ENCODE peak calls at places on chromosomes 1 and 21, in eight cellular contexts. N, I, M, J, O, T, Y and S are unnamed samples.
A peak's percentile ranks its signal among the peaks of the same experiment; 100 is the strongest.

GRCh38 chr1:38775175-38775845 is 84.3 kb downstream of the RRAGC start:
- DNase-seq in Y (no peak), I (no peak), M (no peak), O (no peak), N (no peak), T (no peak), J (no peak), S (no peak)

GRCh38 chr1:47664356-47664755 is 226.5 kb downstream of the FOXD2 start:
- DNase-seq in T (no peak), J (no peak), N (no peak), O (no peak), I (no peak), Y (no peak), M (peak; percentile 4), S (no peak)

GRCh38 chr1:183889095-183889494 is 84.2 kb downstream of the RGL1 start:
- DNase-seq in T (no peak), M (no peak), Y (no peak), N (no peak), O (no peak), J (no peak), I (no peak), S (no peak)

GRCh38 chr1:160826546-160826945 is 30.6 kb downstream of the LY9 start:
- DNase-seq in N (no peak), T (no peak), O (no peak), M (no peak), J (peak; percentile 89), Y (no peak), I (no peak), S (no peak)

GRCh38 chr1:58773406-58773840 is 10.4 kb downstream of the JUN start:
- DNase-seq in N (no peak), T (peak; percentile 21), Y (no peak), I (no peak), O (no peak), J (peak; percentile 50), M (no peak), S (no peak)

GRCh38 chr1:185531838-185532237 is 202.4 kb upstream of the HMCN1 start:
- DNase-seq in J (no peak), M (no peak), O (no peak), N (no peak), I (no peak), Y (no peak), T (peak; percentile 39), S (no peak)

GRCh38 chr1:162753001-162753658 is 37.4 kb upstream of the HSD17B7 start:
- DNase-seq in T (no peak), N (no peak), J (no peak), Y (no peak), O (no peak), I (no peak), M (no peak), S (no peak)

GRCh38 chr21:16837319-16837718 is 675.5 kb upstream of the CXADR start:
- DNase-seq in O (no peak), N (no peak), Y (no peak), J (no peak), I (peak; percentile 33), M (no peak), T (no peak), S (no peak)

GRCh38 chr1:72845981-72846380 is 563.6 kb upstream of the NEGR1 start:
- DNase-seq in I (no peak), T (no peak), M (no peak), J (no peak), Y (no peak), N (no peak), O (no peak), S (no peak)

GRCh38 chr1:208131631-208132286 is 112.4 kb downstream of the PLXNA2 start:
- DNase-seq in N (no peak), O (no peak), Y (no peak), M (no peak), J (no peak), T (no peak), I (peak; percentile 48), S (no peak)

GRCh38 chr1:53896673-53897229 is 2.8 kb downstream of the DIO1 start:
- DNase-seq in Y (peak; percentile 85), O (no peak), J (peak; percentile 51), M (no peak), N (no peak), I (peak; percentile 74), T (no peak), S (no peak)

GRCh38 chr1:239977414-239977813 is 114.3 kb upstream of the FMN2 start:
- DNase-seq in T (no peak), Y (no peak), M (no peak), J (no peak), I (no peak), N (no peak), O (no peak), S (no peak)

GRCh38 chr21:43727571-43728466 is 8.9 kb downstream of the PDXK start:
- DNase-seq in I (no peak), J (peak; percentile 86), N (peak; percentile 81), T (no peak), M (peak; percentile 50), Y (no peak), O (no peak), S (peak; percentile 85)

DNA sequence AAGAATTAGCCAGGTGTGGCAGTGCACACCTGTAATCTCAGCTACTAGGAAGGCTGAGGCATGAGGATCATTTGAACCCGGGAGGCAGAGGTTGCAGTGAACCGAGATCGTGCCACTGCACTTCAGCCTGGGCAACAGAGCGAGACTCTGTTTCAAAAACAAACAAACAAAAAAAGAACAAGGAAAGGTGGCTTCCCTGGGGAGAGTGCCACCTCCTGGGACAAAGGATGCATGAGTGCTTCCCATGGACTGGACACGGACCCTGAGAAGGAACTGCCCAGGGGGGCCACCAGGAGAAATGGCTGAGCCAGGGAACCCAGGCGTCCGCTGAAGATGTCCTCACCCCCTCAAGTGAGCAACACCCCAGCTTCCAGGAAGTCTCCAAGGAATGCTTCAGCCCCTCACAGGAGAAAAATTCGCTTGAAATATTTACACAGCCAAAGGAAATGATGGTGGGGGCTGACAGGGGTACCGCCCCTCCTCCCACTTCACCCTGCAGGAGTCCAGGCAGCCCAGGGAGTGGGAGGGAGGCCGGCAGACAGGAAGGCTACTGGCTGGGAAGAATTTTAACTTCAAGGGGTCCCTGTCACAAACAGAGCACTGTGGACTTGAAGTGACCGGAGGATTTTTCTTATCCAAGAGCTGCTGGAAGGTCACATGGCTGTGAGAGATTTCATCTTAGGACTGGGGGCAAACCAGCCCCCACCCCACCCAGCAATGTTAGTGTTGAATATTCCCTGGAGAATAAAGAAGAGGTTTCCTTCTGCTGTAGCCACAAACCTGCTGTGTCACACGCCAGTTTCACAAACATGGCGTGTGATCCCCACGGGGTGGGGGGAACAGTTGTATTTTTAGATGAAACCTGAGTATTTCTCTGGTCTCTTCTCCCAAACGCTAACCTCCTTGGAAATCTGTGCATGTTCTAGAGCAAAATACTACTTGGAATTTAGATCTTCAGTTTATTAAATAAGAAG is 90.8 kb upstream of the SLC25A33 start:
- DNase-seq in M (no peak), O (no peak), N (no peak), T (no peak), I (no peak), J (no peak), Y (no peak), S (no peak)
- TF ChIP-seq CTCF in M (no peak), O (no peak), N (no peak), T (no peak), I (peak; percentile 5), J (no peak), Y (peak; percentile 16), S (no peak)

DNA sequence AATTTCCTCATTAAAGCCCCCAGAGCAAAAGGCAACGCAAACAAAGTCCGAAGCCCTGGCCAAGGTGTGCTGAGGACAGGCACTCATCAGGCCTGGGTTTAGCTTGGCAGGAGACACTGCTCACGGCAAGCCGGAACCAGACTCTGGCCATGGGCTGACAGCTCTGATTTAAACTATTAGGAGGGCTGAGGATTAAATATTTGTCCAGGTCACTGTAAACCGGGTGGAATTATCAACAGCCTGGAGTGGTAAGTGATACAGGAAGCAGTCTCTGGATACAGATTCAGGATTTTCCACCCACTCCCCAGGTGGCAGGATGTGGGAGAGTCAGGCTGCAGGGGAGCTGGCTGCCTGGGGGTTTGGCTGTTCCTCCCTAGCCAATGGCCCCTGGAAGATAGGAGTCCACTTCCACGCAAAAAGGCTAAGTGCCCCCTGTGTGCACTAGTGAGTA is 42.4 kb downstream of the SLC66A1 start:
- DNase-seq in T (no peak), Y (no peak), J (no peak), O (no peak), N (no peak), M (no peak), I (no peak), S (no peak)
- TF ChIP-seq CTCF in T (no peak), Y (no peak), J (no peak), O (no peak), N (no peak), M (no peak), I (no peak), S (no peak)

GRCh38 chr1:15031251-15031930 is 122.2 kb upstream of the TMEM51 start:
- DNase-seq in O (no peak), Y (no peak), J (no peak), M (no peak), T (no peak), N (no peak), I (peak; percentile 22), S (no peak)

GRCh38 chr1:15034656-15035055 is 118.9 kb upstream of the TMEM51 start:
- DNase-seq in J (no peak), T (no peak), I (no peak), O (no peak), M (no peak), Y (no peak), N (no peak), S (no peak)

GRCh38 chr1:15035236-15035635 is 118.3 kb upstream of the TMEM51 start:
- DNase-seq in Y (no peak), M (no peak), T (no peak), O (no peak), N (no peak), I (no peak), J (no peak), S (no peak)

GRCh38 chr1:15036101-15036500 is 117.4 kb upstream of the TMEM51 start:
- DNase-seq in J (no peak), M (no peak), N (no peak), I (no peak), O (no peak), Y (no peak), T (no peak), S (no peak)

DNA sequence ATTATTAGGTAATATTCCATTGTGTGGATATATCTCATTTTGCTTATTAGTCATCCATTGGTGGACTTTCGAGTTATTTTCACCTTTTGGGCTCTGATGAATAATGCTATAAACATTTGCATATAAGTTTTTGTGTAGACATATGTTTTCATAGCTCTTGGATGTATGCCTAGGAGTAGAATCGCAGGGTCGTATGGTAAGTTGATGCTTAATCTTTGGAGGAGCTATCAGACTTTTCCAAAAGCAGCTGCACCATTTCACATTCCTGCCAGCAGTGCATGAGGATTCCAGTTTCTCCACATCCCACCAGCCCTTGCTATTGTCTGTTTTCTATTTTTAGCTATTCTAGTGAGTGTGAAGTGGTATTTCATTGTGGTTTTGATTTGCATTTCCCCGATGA is 120.3 kb upstream of the TMEM51 start:
- DNase-seq in O (no peak), T (no peak), I (peak; percentile 15), Y (no peak), J (no peak), M (no peak), N (no peak), S (no peak)
- TF ChIP-seq CTCF in O (no peak), T (peak; percentile 14), I (peak; percentile 54), Y (peak; percentile 39), J (no peak), M (peak; percentile 24), N (no peak), S (no peak)

DNA sequence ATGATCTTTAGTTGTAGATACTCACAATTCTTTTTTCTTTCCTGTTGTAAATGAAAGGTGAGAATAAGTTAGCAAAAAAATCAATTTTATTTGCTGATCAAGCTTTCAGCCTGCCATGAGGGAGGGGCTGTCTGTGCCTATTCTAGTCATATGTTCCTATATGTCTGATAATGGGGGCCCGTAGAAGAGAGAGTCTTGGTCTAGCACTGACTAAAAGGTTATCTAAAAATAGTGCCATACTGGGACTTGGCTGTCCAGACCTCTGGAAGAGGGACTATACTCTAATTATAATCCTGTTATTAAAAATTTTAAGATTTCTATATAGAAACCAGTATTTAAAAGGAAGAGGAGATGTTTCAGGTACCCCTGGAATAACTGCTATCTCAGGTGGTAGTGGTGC is 18.6 kb downstream of the GNAI3 start:
- DNase-seq in I (no peak), N (no peak), T (no peak), M (no peak), O (no peak), J (no peak), Y (no peak), S (no peak)
- TF ChIP-seq CTCF in I (no peak), N (no peak), T (no peak), M (no peak), O (no peak), J (no peak), Y (no peak), S (no peak)